ENCODE peak calls at places on chromosomes 12 and 14, in ten cellular contexts. O, X, F, T, U, D, J, C, B and N are unnamed samples.

GRCh38 chr12:12788131-12788530 is 2.7 kb downstream of the APOLD1 start:
- DNase-seq in O (no peak), X (no peak), F (no peak), T (no peak), U (no peak), D (peak), J (no peak), C (no peak), B (no peak), N (no peak)

GRCh38 chr12:108495054-108495453 is 20.0 kb upstream of the FICD start:
- DNase-seq in O (no peak), X (peak), F (peak), T (no peak), U (peak), D (peak), J (no peak), C (no peak), B (peak), N (peak)

GRCh38 chr12:122871851-122872785 is 23.8 kb downstream of the VPS37B start:
- DNase-seq in O (peak), X (peak), F (no peak), T (peak), U (peak), D (peak), J (no peak), C (peak), B (peak), N (no peak)

GRCh38 chr12:50706606-50707005 is 57.3 kb upstream of the ATF1 start:
- DNase-seq in O (no peak), X (no peak), F (no peak), T (no peak), U (no peak), D (no peak), J (no peak), C (no peak), B (no peak), N (no peak)

GRCh38 chr14:99663716-99664635 is 19.0 kb downstream of the HHIPL1 start:
- DNase-seq in O (no peak), X (peak), F (peak), T (no peak), U (no peak), D (no peak), J (no peak), C (no peak), B (no peak), N (no peak)

GRCh38 chr12:95763809-95764253 is 26.7 kb downstream of the NTN4 start:
- DNase-seq in O (no peak), X (no peak), F (no peak), T (no peak), U (no peak), D (peak), J (peak), C (no peak), B (no peak), N (no peak)

GRCh38 chr12:47715393-47715876 is 9.6 kb upstream of the RPAP3 start:
- DNase-seq in O (no peak), X (peak), F (peak), T (peak), U (peak), D (peak), J (peak), C (peak), B (peak), N (peak)

GRCh38 chr12:4817813-4818212 is 91.9 kb upstream of the KCNA1 start:
- DNase-seq in O (no peak), X (no peak), F (no peak), T (peak), U (no peak), D (no peak), J (no peak), C (no peak), B (no peak), N (no peak)

GRCh38 chr14:52891800-52892199 is 59.0 kb downstream of the FERMT2 start:
- DNase-seq in O (no peak), X (no peak), F (no peak), T (no peak), U (no peak), D (no peak), J (no peak), C (no peak), B (no peak), N (no peak)

GRCh38 chr14:52883658-52884057 is 67.2 kb downstream of the FERMT2 start:
- DNase-seq in O (no peak), X (no peak), F (no peak), T (no peak), U (no peak), D (no peak), J (no peak), C (no peak), B (no peak), N (no peak)

GRCh38 chr14:52885230-52885629 is 65.6 kb downstream of the FERMT2 start:
- DNase-seq in O (no peak), X (no peak), F (no peak), T (no peak), U (no peak), D (peak), J (no peak), C (no peak), B (no peak), N (no peak)

GRCh38 chr14:52888839-52889838 is 61.7 kb downstream of the FERMT2 start:
- DNase-seq in O (no peak), X (no peak), F (no peak), T (no peak), U (no peak), D (no peak), J (no peak), C (no peak), B (no peak), N (no peak)

GRCh38 chr14:52888159-52888558 is 62.7 kb downstream of the FERMT2 start:
- DNase-seq in O (no peak), X (no peak), F (no peak), T (no peak), U (no peak), D (no peak), J (no peak), C (no peak), B (no peak), N (no peak)
- TF ChIP-seq CTCF in O (no peak), X (no peak), F (no peak), T (no peak), U (no peak), D (no peak), J (no peak), C (no peak), B (no peak), N (no peak)

GRCh38 chr12:132748319-132748718 is 13.3 kb downstream of the ANKLE2 start:
- DNase-seq in O (no peak), X (peak), F (no peak), T (no peak), U (no peak), D (no peak), J (no peak), C (no peak), B (no peak), N (no peak)
- TF ChIP-seq CTCF in O (no peak), X (no peak), F (no peak), T (no peak), U (no peak), D (no peak), J (no peak), C (no peak), B (no peak), N (no peak)

GRCh38 chr14:54104746-54105145 is 148.1 kb upstream of the BMP4 start:
- DNase-seq in O (no peak), X (no peak), F (no peak), T (no peak), U (no peak), D (no peak), J (no peak), C (no peak), B (no peak), N (no peak)
- TF ChIP-seq CTCF in O (no peak), X (no peak), F (no peak), T (no peak), U (no peak), D (no peak), J (no peak), C (no peak), B (no peak), N (no peak)

GRCh38 chr14:97432586-97432985 is 635.4 kb downstream of the VRK1 start:
- DNase-seq in O (no peak), X (no peak), F (no peak), T (no peak), U (no peak), D (no peak), J (no peak), C (no peak), B (no peak), N (no peak)

DNA sequence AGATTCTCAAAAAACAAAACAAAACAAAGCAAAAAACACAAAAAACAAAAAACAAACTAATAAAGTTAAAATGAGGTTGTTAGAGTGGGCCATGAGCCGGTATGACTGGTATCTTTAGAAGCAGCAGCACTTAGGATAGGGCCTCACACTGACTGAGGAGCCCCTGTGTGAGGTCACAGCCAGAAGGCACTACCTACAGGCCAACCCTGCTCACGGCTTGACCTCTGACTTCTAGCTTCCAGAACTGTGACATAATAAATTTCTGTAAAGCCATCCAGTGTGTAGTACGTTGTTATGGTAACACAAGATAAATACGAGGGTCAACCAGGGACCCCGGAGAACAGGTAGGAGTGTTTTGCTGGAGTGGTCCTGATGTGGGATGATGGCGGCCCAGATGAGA is 629.6 kb downstream of the VRK1 start:
- DNase-seq in O (no peak), X (no peak), F (no peak), T (no peak), U (no peak), D (no peak), J (no peak), C (no peak), B (no peak), N (no peak)
- TF ChIP-seq CTCF in O (no peak), X (no peak), F (no peak), T (no peak), U (no peak), D (no peak), J (no peak), C (no peak), B (no peak), N (no peak)